ENCODE peak calls at places on chromosome 19, in four cellular contexts. H, R, P and M are unnamed samples.

GRCh38 chr19:12974301-12975220 is 5.2 kb downstream of the DAND5 start:
- DNase-seq in H (no peak), R (no peak), P (no peak), M (no peak)

GRCh38 chr19:41298327-41298964 is 11.5 kb upstream of the CCDC97 start:
- DNase-seq in H (peak; percentile 79), R (peak; percentile 87), P (peak; percentile 91), M (no peak)

GRCh38 chr19:54418030-54418929 is 3.0 kb downstream of the TTYH1 start:
- DNase-seq in H (no peak), R (no peak), P (peak; percentile 68), M (no peak)

GRCh38 chr19:49443366-49444099 is 2.2 kb upstream of the SLC17A7 start:
- DNase-seq in H (peak; percentile 95), R (peak; percentile 97), P (peak; percentile 88), M (peak; percentile 89)

GRCh38 chr19:46783670-46784069 is 4.7 kb downstream of the SLC1A5 start:
- DNase-seq in H (no peak), R (no peak), P (no peak), M (no peak)

GRCh38 chr19:2926341-2927031 is 18.3 kb downstream of the ZNF77 start:
- DNase-seq in H (no peak), R (no peak), P (no peak), M (no peak)

GRCh38 chr19:49988433-49988832 is 27.5 kb upstream of the SIGLEC11 start:
- DNase-seq in H (no peak), R (no peak), P (peak; percentile 55), M (no peak)

GRCh38 chr19:1312732-1313694 is 27.3 kb downstream of the EFNA2 start:
- DNase-seq in H (no peak), R (no peak), P (peak; percentile 45), M (no peak)

GRCh38 chr19:18460313-18460712 is 22.4 kb upstream of the ISYNA1 start:
- DNase-seq in H (peak; percentile 66), R (no peak), P (peak; percentile 57), M (no peak)

GRCh38 chr19:42412223-42412622 is 15.0 kb downstream of the LIPE start:
- DNase-seq in H (no peak), R (no peak), P (no peak), M (no peak)

GRCh38 chr19:12872941-12873890 is 8.0 kb downstream of the DNASE2 start:
- DNase-seq in H (no peak), R (no peak), P (peak; percentile 52), M (peak; percentile 53)

GRCh38 chr19:45638930-45639729 is at the start of gene EML2:
- DNase-seq in H (peak; percentile 56), R (peak; percentile 85), P (no peak), M (no peak)

GRCh38 chr19:3516675-3517207 is 10.6 kb downstream of the FZR1 start:
- DNase-seq in H (no peak), R (no peak), P (no peak), M (no peak)

GRCh38 chr19:13040232-13040915 is 45.1 kb downstream of the NFIX start:
- DNase-seq in H (no peak), R (no peak), P (no peak), M (no peak)

GRCh38 chr19:36604656-36605100 is 435 bp upstream of the ZNF382 start:
- DNase-seq in H (peak; percentile 74), R (peak; percentile 70), P (peak; percentile 54), M (peak; percentile 57)

GRCh38 chr19:9295411-9295849 is 14.2 kb downstream of the ZNF699 start:
- DNase-seq in H (no peak), R (no peak), P (no peak), M (no peak)

GRCh38 chr19:39698535-39698934 is 5.7 kb upstream of the LGALS14 start:
- DNase-seq in H (no peak), R (no peak), P (no peak), M (no peak)

GRCh38 chr19:44625531-44626066 is 12.2 kb downstream of the IGSF23 start:
- DNase-seq in H (no peak), R (no peak), P (peak; percentile 71), M (no peak)

GRCh38 chr19:38401148-38401547 is 1.7 kb upstream of the FAM98C start:
- DNase-seq in H (no peak), R (no peak), P (peak; percentile 14), M (no peak)

GRCh38 chr19:18895038-18895827 is 725 bp downstream of the CERS1 start:
- DNase-seq in H (no peak), R (peak; percentile 91), P (no peak), M (peak; percentile 80)

GRCh38 chr19:989381-990081 is 5.4 kb downstream of the WDR18 start:
- DNase-seq in H (no peak), R (no peak), P (no peak), M (no peak)

GRCh38 chr19:17468302-17469091 is 1.8 kb upstream of the SLC27A1 start:
- DNase-seq in H (peak; percentile 83), R (no peak), P (no peak), M (no peak)

GRCh38 chr19:53908106-53908932 is 759 bp upstream of the CACNG7 start:
- DNase-seq in H (no peak), R (peak; percentile 71), P (peak; percentile 30), M (peak; percentile 80)

GRCh38 chr19:17184381-17184841 is 30.7 kb upstream of the USE1 start:
- DNase-seq in H (no peak), R (no peak), P (no peak), M (no peak)

GRCh38 chr19:1269478-1270167 is 491 bp downstream of the CIRBP start:
- DNase-seq in H (peak; percentile 84), R (peak; percentile 88), P (peak; percentile 81), M (peak; percentile 85)

GRCh38 chr19:410243-410781 is 1.4 kb upstream of the C2CD4C start:
- DNase-seq in H (no peak), R (no peak), P (no peak), M (no peak)

GRCh38 chr19:996051-996838 is 4.0 kb upstream of the GRIN3B start:
- DNase-seq in H (no peak), R (no peak), P (peak; percentile 45), M (no peak)

GRCh38 chr19:46147791-46148288 is at the start of gene IGFL2:
- DNase-seq in H (no peak), R (no peak), P (no peak), M (no peak)

GRCh38 chr19:58434217-58434616 is 5.7 kb downstream of the ZNF132 start:
- DNase-seq in H (no peak), R (no peak), P (no peak), M (no peak)

GRCh38 chr19:11227201-11227886 is 12.1 kb upstream of the ANGPTL8 start:
- DNase-seq in H (no peak), R (no peak), P (no peak), M (no peak)

GRCh38 chr19:30204721-30205120 is 167.5 kb upstream of the ZNF536 start:
- DNase-seq in H (no peak), R (no peak), P (no peak), M (no peak)